ENCODE peak calls at places on chromosomes 16 and 17, in six cellular contexts. X is EL, P is Kasumi-1, Z is amniotic stem cell, Q is H9, C is left lung. A is an unnamed sample.

GRCh38 chr16:3142327-3142726 is 7.5 kb downstream of the ZNF213 start:
- DNase-seq in X (no peak), P (no peak), Z (no peak), Q (no peak), C (peak), A (no peak)

GRCh38 chr17:75647061-75647460 is 13.8 kb downstream of the SMIM5 start:
- DNase-seq in X (no peak), P (no peak), Z (no peak), Q (no peak), C (no peak), A (no peak)

GRCh38 chr16:87484487-87485331 is 8.1 kb downstream of the ZCCHC14 start:
- DNase-seq in X (no peak), P (no peak), Z (no peak), Q (no peak), C (no peak), A (peak)

GRCh38 chr17:76273435-76273921 is 8.3 kb downstream of the UBALD2 start:
- DNase-seq in X (no peak), P (no peak), Z (no peak), Q (no peak), C (no peak), A (no peak)

GRCh38 chr17:46046957-46047356 is 47.9 kb downstream of the STH start:
- DNase-seq in X (no peak), P (no peak), Z (no peak), Q (no peak), C (no peak), A (no peak)

GRCh38 chr17:35244345-35245195 is 1.7 kb downstream of the SLFN5 start:
- DNase-seq in X (peak), P (no peak), Z (peak), Q (peak), C (peak), A (peak)

GRCh38 chr16:84270531-84270930 is 24.1 kb upstream of the WFDC1 start:
- DNase-seq in X (no peak), P (no peak), Z (no peak), Q (no peak), C (no peak), A (no peak)

GRCh38 chr17:35731239-35731931 is at the start of gene RASL10B:
- DNase-seq in X (peak), P (peak), Z (no peak), Q (peak), C (no peak), A (peak)

GRCh38 chr17:50872710-50873424 is 6.7 kb upstream of the TOB1 start:
- DNase-seq in X (peak), P (peak), Z (no peak), Q (peak), C (no peak), A (peak)

GRCh38 chr17:4877089-4877488 is 22.2 kb upstream of the C17orf107 start:
- DNase-seq in X (no peak), P (no peak), Z (no peak), Q (no peak), C (peak), A (no peak)

GRCh38 chr16:2819939-2820835 is 3.1 kb downstream of the PRSS21 start:
- DNase-seq in X (no peak), P (no peak), Z (no peak), Q (no peak), C (peak), A (no peak)

GRCh38 chr16:4673387-4674046 is 19.8 kb upstream of the NUDT16L1 start:
- DNase-seq in X (no peak), P (no peak), Z (no peak), Q (no peak), C (no peak), A (no peak)

GRCh38 chr16:88920618-88921602 is 54.5 kb upstream of the PABPN1L start:
- DNase-seq in X (peak), P (peak), Z (no peak), Q (peak), C (no peak), A (no peak)

GRCh38 chr17:34547453-34548063 is 31.8 kb upstream of the TMEM132E start:
- DNase-seq in X (no peak), P (no peak), Z (no peak), Q (peak), C (no peak), A (no peak)

GRCh38 chr16:78925071-78925714 is 675.3 kb downstream of the MAF start:
- DNase-seq in X (no peak), P (peak), Z (no peak), Q (peak), C (no peak), A (peak)

GRCh38 chr17:79033741-79034501 is 10.0 kb downstream of the C1QTNF1 start:
- DNase-seq in X (no peak), P (no peak), Z (no peak), Q (no peak), C (peak), A (peak)

GRCh38 chr16:1534021-1535020 is 855 bp downstream of the TMEM204 start:
- DNase-seq in X (peak), P (no peak), Z (no peak), Q (no peak), C (peak), A (no peak)

GRCh38 chr17:13398091-13398490 is 203.6 kb downstream of the HS3ST3A1 start:
- DNase-seq in X (no peak), P (no peak), Z (no peak), Q (no peak), C (no peak), A (no peak)

GRCh38 chr16:59698341-59698979 is 964.3 kb upstream of the GOT2 start:
- DNase-seq in X (peak), P (no peak), Z (no peak), Q (no peak), C (no peak), A (peak)

GRCh38 chr17:73560661-73561060 is 83.6 kb downstream of the SDK2 start:
- DNase-seq in X (no peak), P (no peak), Z (no peak), Q (peak), C (peak), A (peak)

GRCh38 chr17:44203731-44204452 is 4.2 kb upstream of the ATXN7L3 start:
- DNase-seq in X (peak), P (peak), Z (no peak), Q (peak), C (no peak), A (peak)

GRCh38 chr17:32386844-32387243 is 36.9 kb downstream of the ZNF207 start:
- DNase-seq in X (no peak), P (no peak), Z (no peak), Q (no peak), C (no peak), A (peak)

GRCh38 chr16:21300309-21301167 is 22.4 kb upstream of the CRYM start:
- DNase-seq in X (peak), P (peak), Z (peak), Q (peak), C (peak), A (peak)

GRCh38 chr16:85461814-85462404 is 151.2 kb upstream of the GSE1 start:
- DNase-seq in X (peak), P (no peak), Z (no peak), Q (peak), C (peak), A (no peak)

GRCh38 chr16:1278456-1278855 is 22.6 kb downstream of the TPSD1 start:
- DNase-seq in X (no peak), P (no peak), Z (no peak), Q (no peak), C (no peak), A (no peak)

GRCh38 chr17:7184647-7185046 is 5.5 kb upstream of the ASGR1 start:
- DNase-seq in X (no peak), P (no peak), Z (no peak), Q (no peak), C (no peak), A (no peak)

GRCh38 chr17:996554-997344 is at the start of gene TIMM22:
- DNase-seq in X (peak), P (peak), Z (peak), Q (peak), C (peak), A (peak)

GRCh38 chr16:49639739-49640388 is 216.0 kb downstream of the ZNF423 start:
- DNase-seq in X (no peak), P (no peak), Z (no peak), Q (no peak), C (no peak), A (no peak)

GRCh38 chr17:80279895-80280294 is 19.2 kb downstream of the RNF213 start:
- DNase-seq in X (peak), P (no peak), Z (peak), Q (no peak), C (peak), A (peak)

GRCh38 chr17:66964930-66965800 is 658 bp downstream of the CACNG4 start:
- DNase-seq in X (no peak), P (no peak), Z (peak), Q (peak), C (peak), A (no peak)

GRCh38 chr17:80833952-80834895 is 157.4 kb upstream of the CHMP6 start:
- DNase-seq in X (peak), P (no peak), Z (no peak), Q (no peak), C (peak), A (no peak)

GRCh38 chr17:50035421-50035879 is 20.5 kb upstream of the ITGA3 start:
- DNase-seq in X (no peak), P (no peak), Z (no peak), Q (no peak), C (no peak), A (no peak)

GRCh38 chr17:81940538-81941483 is 3.7 kb upstream of the PYCR1 start:
- DNase-seq in X (no peak), P (no peak), Z (no peak), Q (no peak), C (no peak), A (no peak)

GRCh38 chr17:15261818-15262290 is 3.3 kb downstream of the PMP22 start:
- DNase-seq in X (peak), P (no peak), Z (no peak), Q (peak), C (no peak), A (no peak)

GRCh38 chr16:15572329-15573001 is 70.5 kb downstream of the MARF1 start:
- DNase-seq in X (peak), P (no peak), Z (no peak), Q (no peak), C (no peak), A (no peak)

GRCh38 chr17:57442914-57443571 is 186.7 kb downstream of the MSI2 start:
- DNase-seq in X (peak), P (peak), Z (no peak), Q (no peak), C (no peak), A (peak)

GRCh38 chr16:10754941-10755340 is 11.3 kb downstream of the NUBP1 start:
- DNase-seq in X (peak), P (no peak), Z (no peak), Q (no peak), C (no peak), A (peak)

GRCh38 chr16:1414532-1415265 is at the start of gene UNKL:
- DNase-seq in X (peak), P (peak), Z (no peak), Q (peak), C (peak), A (peak)

A was measured in epithelial cell of esophagus.